ENCODE peak calls at places on chromosomes 16 and 17, in seven cellular contexts. B, C, I, X, T, S and V are unnamed samples.

GRCh38 chr16:22232277-22233049 is 26.4 kb downstream of the EEF2K start:
- DNase-seq in B (peak; percentile 87), C (no peak), I (peak; percentile 98), X (peak; percentile 90), T (no peak), S (peak; percentile 25), V (peak; percentile 84)

GRCh38 chr16:1420111-1420539 is 422 bp downstream of the UQCC4 start:
- DNase-seq in B (no peak), C (no peak), I (no peak), X (no peak), T (no peak), S (no peak), V (no peak)

GRCh38 chr16:19005561-19006445 is 22.1 kb downstream of the TMC7 start:
- DNase-seq in B (peak; percentile 44), C (no peak), I (peak; percentile 89), X (peak; percentile 39), T (peak; percentile 60), S (peak; percentile 20), V (peak; percentile 97)

GRCh38 chr17:55158439-55158838 is 106.3 kb upstream of the HLF start:
- DNase-seq in B (no peak), C (no peak), I (no peak), X (no peak), T (no peak), S (peak; percentile 44), V (no peak)

GRCh38 chr17:78999056-78999768 is 10.4 kb downstream of the CANT1 start:
- DNase-seq in B (no peak), C (peak; percentile 7), I (no peak), X (no peak), T (no peak), S (no peak), V (no peak)

GRCh38 chr17:2239882-2240430 is 63.6 kb downstream of the SMG6 start:
- DNase-seq in B (peak; percentile 50), C (no peak), I (no peak), X (peak; percentile 33), T (peak; percentile 36), S (peak; percentile 89), V (no peak)

GRCh38 chr17:10198509-10199249 is at the start of gene GAS7:
- DNase-seq in B (peak; percentile 61), C (no peak), I (peak; percentile 54), X (peak; percentile 38), T (peak; percentile 78), S (peak; percentile 16), V (peak; percentile 24)

GRCh38 chr16:85252014-85252413 is 139.7 kb upstream of the CIBAR2 start:
- DNase-seq in B (no peak), C (no peak), I (no peak), X (no peak), T (no peak), S (no peak), V (no peak)

GRCh38 chr16:23388786-23389185 is 64.2 kb downstream of the COG7 start:
- DNase-seq in B (no peak), C (no peak), I (no peak), X (no peak), T (no peak), S (no peak), V (no peak)

GRCh38 chr17:12789976-12790805 is 893 bp downstream of the ARHGAP44 start:
- DNase-seq in B (no peak), C (no peak), I (peak; percentile 45), X (peak; percentile 27), T (no peak), S (no peak), V (peak; percentile 16)

GRCh38 chr16:21277927-21278706 is at the start of gene CRYM:
- DNase-seq in B (peak; percentile 82), C (peak; percentile 37), I (peak; percentile 83), X (peak; percentile 64), T (peak; percentile 66), S (peak; percentile 26), V (peak; percentile 83)

GRCh38 chr17:45929344-45929743 is 35.0 kb downstream of the MAPT start:
- DNase-seq in B (no peak), C (no peak), I (no peak), X (no peak), T (no peak), S (no peak), V (no peak)

GRCh38 chr16:65769055-65769465 is 597.4 kb upstream of the CDH5 start:
- DNase-seq in B (no peak), C (no peak), I (no peak), X (no peak), T (no peak), S (peak; percentile 88), V (no peak)

GRCh38 chr17:45813051-45813731 is 29.1 kb downstream of the CRHR1 start:
- DNase-seq in B (no peak), C (no peak), I (no peak), X (no peak), T (no peak), S (no peak), V (no peak)

GRCh38 chr16:1019234-1019933 is 37.8 kb downstream of the SOX8 start:
- DNase-seq in B (no peak), C (no peak), I (no peak), X (no peak), T (peak; percentile 56), S (peak; percentile 58), V (no peak)

GRCh38 chr17:37220609-37220953 is 155.2 kb upstream of the C17orf78 start:
- DNase-seq in B (no peak), C (no peak), I (no peak), X (no peak), T (no peak), S (peak; percentile 49), V (no peak)

GRCh38 chr16:89345663-89346150 is 128.2 kb downstream of the ZNF778 start:
- DNase-seq in B (no peak), C (no peak), I (no peak), X (peak; percentile 61), T (no peak), S (no peak), V (no peak)

GRCh38 chr16:69114976-69115355 is 9.5 kb downstream of the HAS3 start:
- DNase-seq in B (no peak), C (no peak), I (no peak), X (no peak), T (no peak), S (no peak), V (no peak)

GRCh38 chr17:79651751-79652150 is 40.9 kb upstream of the RBFOX3 start:
- DNase-seq in B (no peak), C (no peak), I (peak; percentile 13), X (no peak), T (no peak), S (no peak), V (no peak)

GRCh38 chr17:44293509-44294226 is 14.7 kb upstream of the RUNDC3A start:
- DNase-seq in B (no peak), C (no peak), I (no peak), X (no peak), T (no peak), S (no peak), V (no peak)

GRCh38 chr17:49703557-49704277 is 4.0 kb downstream of the SLC35B1 start:
- DNase-seq in B (peak; percentile 72), C (no peak), I (no peak), X (no peak), T (peak; percentile 43), S (peak; percentile 64), V (peak; percentile 48)
- TF ChIP-seq CTCF in B (peak; percentile 57), C (no peak), I (no peak), X (peak; percentile 12), T (peak; percentile 56), S (peak; percentile 54), V (peak; percentile 39)

GRCh38 chr17:81480140-81480917 is 32.3 kb downstream of the ACTG1 start:
- DNase-seq in B (no peak), C (no peak), I (no peak), X (no peak), T (peak; percentile 50), S (peak; percentile 76), V (no peak)
- TF ChIP-seq CTCF in B (no peak), C (no peak), I (no peak), X (no peak), T (no peak), S (no peak), V (no peak)

GRCh38 chr16:29947897-29948296 is 14.0 kb upstream of the TMEM219 start:
- DNase-seq in B (no peak), C (no peak), I (no peak), X (no peak), T (no peak), S (no peak), V (no peak)

GRCh38 chr16:29940656-29941055 is 14.6 kb upstream of the KCTD13 start:
- DNase-seq in B (no peak), C (no peak), I (no peak), X (no peak), T (no peak), S (peak; percentile 60), V (no peak)

DNA sequence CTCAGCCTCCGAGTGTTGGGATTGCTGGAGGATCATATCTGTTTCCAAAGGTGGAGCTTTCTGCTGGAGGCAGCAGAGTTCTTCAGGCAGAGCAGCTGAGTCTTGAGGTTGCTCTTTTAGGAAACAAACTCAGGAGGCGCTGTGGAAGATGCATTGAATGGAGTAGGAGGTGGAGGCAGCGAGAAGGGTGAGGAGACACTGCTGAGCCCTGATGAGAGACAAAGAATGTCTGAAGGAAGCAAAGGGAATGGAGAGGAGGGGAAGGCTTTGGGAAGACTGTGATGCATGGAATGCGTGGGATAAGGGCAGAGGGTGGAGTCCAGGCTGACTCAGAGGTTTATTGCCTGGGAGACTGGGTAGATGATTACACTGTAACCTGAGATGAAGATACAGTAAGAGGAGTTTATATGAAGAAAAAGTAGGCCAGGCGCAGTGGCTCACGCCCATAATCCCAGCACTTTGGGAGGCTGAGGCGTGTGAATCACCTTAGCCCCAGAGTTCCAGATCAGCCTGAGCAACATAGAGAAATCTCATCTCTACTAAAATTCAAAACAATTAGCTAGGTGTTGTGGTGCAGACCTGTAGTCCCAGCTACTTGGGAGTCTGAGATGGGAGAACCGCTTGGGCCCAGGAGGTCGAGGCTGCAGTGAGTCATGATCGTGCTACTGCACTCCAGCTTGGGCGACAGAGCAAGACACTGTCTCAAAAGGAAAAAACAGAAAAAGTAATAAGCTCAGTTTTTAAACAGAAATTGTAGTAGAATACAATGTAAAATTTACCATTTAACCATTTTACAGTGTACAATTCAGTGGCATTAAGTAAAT is 17.8 kb upstream of the TMEM219 start:
- DNase-seq in B (peak; percentile 85), C (peak; percentile 23), I (peak; percentile 84), X (peak; percentile 41), T (no peak), S (peak; percentile 98), V (peak; percentile 82)
- TF ChIP-seq CTCF in B (peak; percentile 64), C (no peak), I (no peak), X (no peak), T (no peak), S (peak; percentile 52), V (peak; percentile 33)

DNA sequence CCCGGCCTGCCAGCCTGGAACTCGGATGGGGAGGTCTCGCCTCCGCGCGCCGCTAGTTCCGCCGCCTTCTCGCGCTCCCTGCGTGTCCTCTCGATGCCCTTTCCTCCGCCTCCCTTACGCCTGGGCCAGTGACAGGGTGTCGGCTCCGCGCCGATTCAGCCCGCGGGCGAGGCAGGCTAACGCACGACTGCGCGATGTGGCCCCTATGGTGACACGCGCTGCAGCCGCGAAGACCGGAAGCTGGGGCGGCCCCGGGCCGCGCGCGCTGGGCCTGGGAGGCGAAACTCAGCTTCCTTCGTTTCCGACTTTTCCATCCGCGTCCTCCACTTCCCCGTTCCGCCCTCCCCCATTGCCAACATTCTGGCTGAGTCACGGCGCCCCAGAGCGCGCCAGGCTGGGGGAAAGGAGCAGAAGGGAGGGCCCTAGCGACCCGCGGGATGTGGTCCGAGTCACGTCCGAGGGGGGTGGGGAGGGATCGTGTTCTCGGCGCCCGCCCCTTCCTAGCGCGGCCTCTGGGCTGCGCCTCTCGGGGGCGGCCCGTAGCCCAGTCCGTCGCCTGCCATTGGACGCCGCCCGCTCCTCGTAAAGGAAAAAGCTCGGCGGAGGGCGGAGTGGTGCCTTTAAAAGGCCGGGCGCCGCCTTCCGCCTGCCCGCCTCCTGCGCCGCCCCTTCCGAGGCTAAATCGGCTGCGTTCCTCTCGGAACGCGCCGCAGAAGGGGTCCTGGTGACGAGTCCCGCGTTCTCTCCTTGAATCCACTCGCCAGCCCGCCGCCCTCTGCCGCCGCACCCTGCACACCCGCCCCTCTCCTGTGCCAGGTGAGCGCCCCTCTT is at the start of gene ALDOA:
- DNase-seq in B (peak; percentile 86), C (peak; percentile 89), I (peak; percentile 99), X (peak; percentile 98), T (peak; percentile 99), S (peak; percentile 99), V (peak; percentile 100)
- TF ChIP-seq CTCF in B (no peak), C (no peak), I (no peak), X (no peak), T (no peak), S (no peak), V (no peak)